ENCODE peak calls at places on chromosomes 16 and 17, in six cellular contexts. Z is trophoblast cell, X is IMR-90, F is mesendoderm, M is H9, B is H1. H is an unnamed sample.

GRCh38 chr17:32551186-32551955 is 64.6 kb downstream of the CDK5R1 start:
- DNase-seq in Z (peak), X (peak), F (no peak), M (no peak), B (no peak), H (no peak)

GRCh38 chr17:77800832-77801231 is 157.7 kb upstream of the TNRC6C start:
- DNase-seq in Z (no peak), X (no peak), F (no peak), M (no peak), B (no peak), H (no peak)

GRCh38 chr17:59287887-59288286 is 43.6 kb upstream of the YPEL2 start:
- DNase-seq in Z (peak), X (no peak), F (no peak), M (no peak), B (no peak), H (no peak)

GRCh38 chr16:78390070-78390469 is 290.6 kb downstream of the WWOX start:
- DNase-seq in Z (no peak), X (no peak), F (no peak), M (no peak), B (no peak), H (no peak)

GRCh38 chr17:82803185-82803584 is 36.6 kb downstream of the ZNF750 start:
- DNase-seq in Z (no peak), X (no peak), F (no peak), M (no peak), B (no peak), H (no peak)

GRCh38 chr16:81778861-81779539 is at the start of gene PLCG2:
- DNase-seq in Z (peak), X (no peak), F (peak), M (peak), B (no peak), H (peak)

GRCh38 chr17:71068351-71068750 is 899.0 kb downstream of the KCNJ2 start:
- DNase-seq in Z (no peak), X (peak), F (no peak), M (no peak), B (no peak), H (no peak)

GRCh38 chr17:44916781-44917241 is 1.5 kb upstream of the GFAP start:
- DNase-seq in Z (no peak), X (peak), F (no peak), M (no peak), B (no peak), H (no peak)

GRCh38 chr16:89201467-89202377 is 1.4 kb upstream of the SLC22A31 start:
- DNase-seq in Z (peak), X (peak), F (peak), M (peak), B (peak), H (peak)

GRCh38 chr16:4032768-4033167 is 83.5 kb downstream of the ADCY9 start:
- DNase-seq in Z (no peak), X (peak), F (no peak), M (no peak), B (no peak), H (no peak)

GRCh38 chr17:76034433-76035185 is 7.5 kb upstream of the EVPL start:
- DNase-seq in Z (no peak), X (no peak), F (no peak), M (no peak), B (no peak), H (no peak)

GRCh38 chr17:76033139-76033538 is 6.0 kb upstream of the EVPL start:
- DNase-seq in Z (no peak), X (no peak), F (no peak), M (no peak), B (no peak), H (no peak)

GRCh38 chr17:76036497-76037380 is 9.6 kb upstream of the EVPL start:
- DNase-seq in Z (no peak), X (peak), F (no peak), M (no peak), B (no peak), H (no peak)

GRCh38 chr17:76032073-76032779 is 5.1 kb upstream of the EVPL start:
- DNase-seq in Z (peak), X (no peak), F (no peak), M (no peak), B (no peak), H (no peak)

GRCh38 chr17:76032780-76033108 is 5.6 kb upstream of the EVPL start:
- DNase-seq in Z (no peak), X (no peak), F (no peak), M (no peak), B (no peak), H (no peak)
- H4K8ac ChIP-seq in Z (no peak), X (no peak), F (no peak), M (no peak), B (no peak), H (no peak)

GRCh38 chr17:57876866-57877237 is 27.0 kb upstream of the MRPS23 start:
- DNase-seq in Z (peak), X (no peak), F (no peak), M (no peak), B (no peak), H (no peak)

GRCh38 chr17:57879437-57880085 is 29.7 kb upstream of the MRPS23 start:
- DNase-seq in Z (no peak), X (no peak), F (no peak), M (peak), B (no peak), H (no peak)

GRCh38 chr17:57880086-57880456 is 30.2 kb upstream of the MRPS23 start:
- DNase-seq in Z (peak), X (no peak), F (no peak), M (no peak), B (no peak), H (no peak)

GRCh38 chr17:57876023-57876865 is 26.4 kb upstream of the MRPS23 start:
- DNase-seq in Z (no peak), X (peak), F (no peak), M (peak), B (no peak), H (no peak)

GRCh38 chr17:57877803-57878202 is 28.0 kb upstream of the MRPS23 start:
- DNase-seq in Z (no peak), X (no peak), F (no peak), M (no peak), B (no peak), H (no peak)
- H4K8ac ChIP-seq in Z (no peak), X (peak), F (no peak), M (no peak), B (no peak), H (no peak)

GRCh38 chr17:64252831-64253230 is 10.2 kb downstream of the TEX2 start:
- DNase-seq in Z (peak), X (peak), F (peak), M (no peak), B (no peak), H (no peak)
- H4K8ac ChIP-seq in Z (peak), X (no peak), F (no peak), M (no peak), B (no peak), H (no peak)

DNA sequence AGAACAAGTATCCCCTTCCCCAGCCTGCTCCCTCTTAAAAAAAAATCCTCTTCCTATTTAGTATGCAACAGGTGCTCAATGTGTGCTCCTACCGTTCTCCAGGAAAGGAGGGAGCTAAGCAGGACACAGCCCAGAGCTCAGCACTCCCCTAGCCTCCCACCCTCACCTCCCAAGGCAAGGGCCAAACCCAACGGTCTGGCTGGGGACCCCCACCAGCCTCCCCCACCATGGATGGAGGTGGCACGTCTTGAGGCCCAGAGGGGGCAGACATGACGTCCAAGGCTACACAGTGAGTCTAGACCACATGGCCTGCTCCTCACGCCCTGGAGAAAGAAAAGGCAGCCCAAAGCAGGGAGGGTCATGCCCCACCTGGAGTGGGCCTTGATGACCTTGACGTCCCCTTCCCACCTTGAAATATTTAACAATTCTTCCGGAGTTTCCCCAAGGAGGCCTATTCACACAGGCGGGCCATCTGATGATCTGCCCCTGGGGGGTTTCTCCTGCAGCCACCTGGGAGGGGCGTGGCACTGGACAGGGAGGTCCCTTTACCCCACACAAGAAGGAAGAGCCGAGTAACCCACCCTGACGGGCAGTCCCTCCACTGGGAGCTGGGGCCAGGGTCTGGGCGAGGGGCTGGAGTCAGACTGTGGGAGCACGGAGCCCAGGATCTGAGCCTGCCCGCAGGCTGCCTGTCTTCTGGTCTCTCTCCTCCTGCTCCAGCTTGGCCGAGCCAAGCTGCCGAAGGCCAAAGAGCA is 89.4 kb upstream of the CBX4 start:
- DNase-seq in Z (no peak), X (no peak), F (no peak), M (no peak), B (no peak), H (no peak)
- H4K8ac ChIP-seq in Z (no peak), X (no peak), F (no peak), M (no peak), B (no peak), H (no peak)

DNA sequence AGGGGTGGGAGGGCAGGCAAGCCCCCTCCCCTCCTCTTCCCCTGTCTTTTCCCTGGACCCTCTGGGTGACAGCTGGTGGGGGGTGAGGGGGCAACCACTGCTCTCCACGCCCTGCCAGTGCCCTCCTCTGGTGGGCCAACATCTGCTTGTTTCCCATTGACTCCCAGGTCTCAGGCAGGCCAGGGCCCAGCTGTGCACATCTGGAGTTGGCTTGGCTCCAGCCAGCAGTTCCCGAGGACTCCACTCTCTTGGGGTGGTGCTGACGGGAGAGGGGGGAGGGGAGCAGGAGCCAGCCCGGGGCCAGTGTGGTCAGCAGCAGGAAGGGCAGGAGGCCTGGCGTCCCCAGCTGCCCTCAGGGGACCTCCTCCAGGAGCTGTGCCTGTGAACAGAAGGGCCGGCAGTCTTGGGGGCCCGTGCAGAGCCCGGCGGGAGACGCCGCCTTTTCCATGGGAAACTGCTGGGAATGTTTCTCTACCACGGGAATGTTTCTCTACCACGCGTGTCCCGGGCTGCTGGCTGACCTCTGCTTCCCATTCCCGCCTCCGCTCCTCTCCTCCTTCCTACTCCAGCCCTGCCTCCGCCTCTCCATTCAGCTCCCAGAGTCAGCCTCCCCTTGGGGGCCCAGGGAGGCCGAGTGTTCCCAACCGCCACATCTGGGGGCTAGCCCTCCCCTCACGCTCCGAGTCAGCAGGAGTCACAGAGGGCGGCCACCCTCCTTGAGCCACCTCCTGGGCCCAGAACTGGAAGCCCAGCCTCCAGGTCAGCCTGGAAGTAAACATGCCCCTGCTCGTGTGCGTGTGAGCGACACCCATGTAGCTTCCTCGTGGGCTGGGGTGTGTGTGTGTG is 7.6 kb downstream of the CYGB start:
- DNase-seq in Z (no peak), X (peak), F (no peak), M (no peak), B (no peak), H (no peak)
- H4K8ac ChIP-seq in Z (peak), X (peak), F (no peak), M (no peak), B (peak), H (no peak)

GRCh38 chr17:48566717-48567116 is 11.4 kb downstream of the HOXB4 start:
- DNase-seq in Z (no peak), X (no peak), F (no peak), M (no peak), B (no peak), H (no peak)
- H4K8ac ChIP-seq in Z (no peak), X (peak), F (no peak), M (no peak), B (no peak), H (no peak)

DNA sequence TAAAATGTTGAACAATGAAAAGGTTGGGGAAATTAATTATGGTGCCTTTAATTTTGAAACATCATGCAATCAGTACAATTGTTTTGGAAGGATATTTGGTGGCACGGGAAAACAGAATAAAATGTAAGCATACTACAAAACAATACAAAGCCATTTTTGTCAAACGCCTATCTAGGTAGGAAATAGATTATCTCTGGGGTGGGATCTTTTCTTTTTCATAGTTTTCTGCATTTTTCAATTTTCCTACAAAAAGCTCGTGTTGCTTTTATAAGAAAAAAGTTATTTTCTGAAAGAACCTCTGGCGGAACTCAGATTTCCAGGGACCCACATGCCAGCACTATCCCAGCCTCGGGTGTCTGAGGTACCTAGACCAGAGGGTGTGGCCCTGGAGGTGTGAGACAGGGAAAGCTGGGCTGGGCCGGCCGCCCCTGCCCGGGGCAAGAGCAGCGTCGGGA is 961 bp upstream of the MAP3K3 start:
- DNase-seq in Z (peak), X (no peak), F (peak), M (no peak), B (no peak), H (no peak)
- H4K8ac ChIP-seq in Z (peak), X (peak), F (no peak), M (no peak), B (peak), H (no peak)

DNA sequence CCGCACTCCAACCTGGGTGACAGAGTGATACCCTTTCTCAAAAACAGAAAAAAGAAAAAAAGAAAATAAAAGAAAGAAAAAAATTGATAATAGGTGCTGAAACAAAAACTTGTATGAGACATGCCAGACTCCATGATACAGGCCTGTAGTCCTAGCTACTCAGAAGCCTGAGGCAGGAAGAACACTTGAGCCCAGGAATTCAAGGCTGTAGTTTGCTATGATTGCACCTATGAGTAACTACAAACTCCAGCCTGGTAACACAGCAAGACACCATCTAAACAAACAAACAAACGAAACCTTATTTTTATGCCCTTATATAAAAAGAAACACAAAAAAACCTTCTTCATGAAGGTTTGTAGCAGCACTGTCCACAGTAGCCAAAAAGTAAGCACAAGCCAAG is 5.0 kb upstream of the CMTM4 start:
- DNase-seq in Z (peak), X (no peak), F (no peak), M (no peak), B (no peak), H (no peak)
- H4K8ac ChIP-seq in Z (no peak), X (no peak), F (no peak), M (no peak), B (no peak), H (no peak)

DNA sequence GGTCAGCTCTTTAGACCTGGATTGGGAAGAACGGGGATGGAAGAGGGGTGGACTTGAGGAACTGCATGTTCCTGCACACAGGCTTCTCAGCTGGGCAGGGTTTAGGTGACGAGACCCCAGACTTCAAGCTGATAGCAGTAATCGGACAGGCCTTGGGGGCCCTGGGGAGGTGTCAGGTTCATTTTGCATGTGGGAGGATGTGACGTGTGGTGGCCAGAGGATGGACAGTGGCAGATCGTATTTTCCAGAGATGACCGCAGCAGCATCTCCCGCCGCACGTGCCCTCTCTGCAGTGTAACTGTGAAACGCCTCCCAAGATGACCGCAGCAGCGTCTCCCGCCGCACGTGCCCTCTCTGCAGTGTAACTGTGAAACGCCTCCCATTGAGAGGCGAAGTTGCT is 55.9 kb downstream of the RPTOR start:
- DNase-seq in Z (no peak), X (no peak), F (no peak), M (no peak), B (no peak), H (no peak)
- H4K8ac ChIP-seq in Z (no peak), X (no peak), F (no peak), M (no peak), B (no peak), H (no peak)

GRCh38 chr16:72876221-72876620 is 171.7 kb downstream of the ZFHX3 start:
- DNase-seq in Z (no peak), X (peak), F (no peak), M (no peak), B (no peak), H (no peak)

GRCh38 chr16:72879846-72880245 is 168.1 kb downstream of the ZFHX3 start:
- DNase-seq in Z (no peak), X (no peak), F (no peak), M (no peak), B (no peak), H (no peak)

GRCh38 chr16:72877374-72878028 is 170.4 kb downstream of the ZFHX3 start:
- DNase-seq in Z (peak), X (peak), F (peak), M (no peak), B (no peak), H (no peak)

GRCh38 chr16:72876981-72877373 is 171.0 kb downstream of the ZFHX3 start:
- DNase-seq in Z (peak), X (no peak), F (peak), M (no peak), B (no peak), H (no peak)

GRCh38 chr16:72878301-72879269 is 169.3 kb downstream of the ZFHX3 start:
- DNase-seq in Z (peak), X (peak), F (peak), M (no peak), B (no peak), H (no peak)
- H4K8ac ChIP-seq in Z (peak), X (peak), F (no peak), M (no peak), B (no peak), H (no peak)